ENCODE peak calls at places on chromosomes 16 and 17, in ten cellular contexts. E is heart right ventricle, C is heart left ventricle, T is psoas muscle, M is cardiac muscle cell, G is tibial artery, S is choroid plexus epithelial cell, K is HFF-Myc, V is K562, D is Peyer's patch. Z is an unnamed sample.

GRCh38 chr16:81816351-81816750 is 37.3 kb downstream of the PLCG2 start:
- DNase-seq in G (no peak), T (no peak), M (no peak), V (no peak), K (no peak), C (no peak), D (no peak), E (no peak), S (no peak), Z (no peak)

GRCh38 chr16:88978608-88979346 is 1.8 kb upstream of the CBFA2T3 start:
- DNase-seq in M (no peak), E (no peak), K (no peak), D (peak), C (no peak), V (peak), S (no peak), T (no peak), G (no peak), Z (no peak)

GRCh38 chr17:65987988-65988387 is 203.9 kb downstream of the CEP112 start:
- DNase-seq in V (no peak), T (no peak), D (no peak), M (peak), K (peak), G (no peak), C (no peak), S (peak), E (no peak), Z (peak)

GRCh38 chr16:35140293-35140986 is 1681.0 kb downstream of the TP53TG3F start:
- DNase-seq in C (no peak), E (no peak), V (no peak), S (no peak), M (no peak), T (no peak), G (peak), D (no peak), K (no peak), Z (no peak)

GRCh38 chr16:15790458-15790857 is 66.4 kb downstream of the MYH11 start:
- DNase-seq in C (no peak), V (no peak), D (no peak), T (no peak), K (no peak), E (no peak), G (no peak), S (peak), M (no peak), Z (peak)

GRCh38 chr16:20901441-20902112 is 1.0 kb downstream of the LYRM1 start:
- DNase-seq in V (no peak), T (peak), M (peak), E (peak), D (peak), G (peak), K (no peak), S (peak), C (peak), Z (peak)

GRCh38 chr17:10687497-10687896 is 9.8 kb downstream of the SCO1 start:
- DNase-seq in D (no peak), S (no peak), K (no peak), G (no peak), T (no peak), C (no peak), V (no peak), M (no peak), E (no peak), Z (no peak)

GRCh38 chr16:20812510-20812909 is 6.2 kb downstream of the REXO5 start:
- DNase-seq in K (no peak), D (no peak), E (no peak), S (no peak), C (no peak), M (no peak), V (no peak), G (no peak), T (no peak), Z (no peak)

GRCh38 chr16:72560617-72561016 is 388.7 kb upstream of the PMFBP1 start:
- DNase-seq in S (peak), M (peak), D (no peak), K (no peak), V (no peak), C (no peak), E (no peak), G (no peak), T (no peak), Z (peak)

GRCh38 chr17:21072623-21073278 is 29.9 kb upstream of the USP22 start:
- DNase-seq in M (no peak), C (no peak), K (no peak), G (no peak), V (no peak), S (no peak), T (no peak), E (no peak), D (no peak), Z (no peak)

GRCh38 chr16:52563767-52564611 is 17.0 kb upstream of the TOX3 start:
- DNase-seq in C (no peak), S (no peak), T (no peak), E (no peak), D (no peak), G (no peak), V (no peak), M (no peak), K (no peak), Z (no peak)

GRCh38 chr17:39517224-39517623 is 55.9 kb downstream of the CDK12 start:
- DNase-seq in G (no peak), D (no peak), K (no peak), T (no peak), V (no peak), M (peak), S (peak), E (no peak), C (no peak), Z (no peak)

GRCh38 chr17:32570081-32570396 is 83.2 kb downstream of the CDK5R1 start:
- DNase-seq in S (no peak), M (no peak), C (no peak), G (no peak), T (no peak), V (no peak), E (no peak), D (no peak), K (no peak), Z (no peak)

GRCh38 chr17:38338053-38338452 is 5.7 kb downstream of the GPR179 start:
- DNase-seq in V (no peak), K (no peak), E (no peak), T (no peak), C (no peak), G (no peak), M (no peak), D (no peak), S (no peak), Z (no peak)

GRCh38 chr17:43315369-43315768 is 81.6 kb upstream of the RNU2-1 start:
- DNase-seq in M (no peak), D (no peak), K (no peak), T (no peak), S (no peak), C (no peak), G (no peak), V (no peak), E (no peak), Z (no peak)

GRCh38 chr17:17523001-17523713 is 27.0 kb upstream of the RASD1 start:
- DNase-seq in M (no peak), V (no peak), K (no peak), C (no peak), D (no peak), S (peak), T (peak), G (no peak), E (no peak), Z (no peak)

GRCh38 chr17:62966426-62967110 is 533 bp downstream of the TANC2 start:
- DNase-seq in M (peak), D (peak), E (peak), C (no peak), S (peak), K (no peak), T (peak), V (no peak), G (no peak), Z (peak)

GRCh38 chr17:31857920-31858646 is 961 bp downstream of the COPRS start:
- DNase-seq in C (no peak), G (no peak), E (no peak), T (no peak), V (no peak), S (peak), K (no peak), M (no peak), D (no peak), Z (peak)

GRCh38 chr16:22220714-22221113 is 14.6 kb downstream of the EEF2K start:
- DNase-seq in C (peak), M (no peak), D (no peak), E (peak), T (peak), V (no peak), S (no peak), K (no peak), G (peak), Z (peak)

GRCh38 chr16:840561-841454 is 40.3 kb upstream of the GNG13 start:
- DNase-seq in D (no peak), V (no peak), C (no peak), K (no peak), T (no peak), M (no peak), S (no peak), E (no peak), G (no peak), Z (no peak)

GRCh38 chr17:45265823-45266222 is 3.9 kb upstream of the SPATA32 start:
- DNase-seq in C (no peak), T (peak), G (no peak), K (no peak), M (peak), E (no peak), V (no peak), S (peak), D (no peak), Z (peak)

GRCh38 chr16:57318240-57318970 is 33.9 kb upstream of the PLLP start:
- DNase-seq in D (no peak), C (no peak), E (peak), S (peak), G (no peak), M (no peak), V (peak), K (no peak), T (no peak), Z (no peak)

GRCh38 chr16:88306860-88307545 is 75.8 kb upstream of the ZNF469 start:
- DNase-seq in T (peak), V (no peak), G (no peak), K (peak), M (peak), S (peak), D (no peak), E (no peak), C (no peak), Z (peak)

GRCh38 chr17:78356163-78356713 is 3.6 kb downstream of the SOCS3 start:
- DNase-seq in M (peak), T (no peak), S (peak), E (no peak), G (no peak), V (no peak), K (peak), D (peak), C (no peak), Z (peak)

GRCh38 chr16:47728229-47728628 is 267.1 kb downstream of the PHKB start:
- DNase-seq in D (no peak), T (no peak), G (no peak), S (no peak), K (no peak), M (no peak), C (no peak), V (no peak), E (no peak), Z (no peak)

GRCh38 chr16:87331241-87331801 is 14.1 kb upstream of the C16orf95 start:
- DNase-seq in K (no peak), G (no peak), E (no peak), D (no peak), V (no peak), S (no peak), T (no peak), C (peak), M (no peak), Z (no peak)

GRCh38 chr17:55833311-55833710 is 82.5 kb downstream of the PCTP start:
- DNase-seq in M (peak), D (no peak), E (no peak), S (no peak), K (no peak), V (no peak), G (no peak), C (no peak), T (no peak), Z (peak)

GRCh38 chr16:48067388-48067787 is 88.4 kb downstream of the ABCC12 start:
- DNase-seq in T (no peak), K (no peak), C (no peak), D (no peak), V (no peak), S (no peak), E (no peak), M (no peak), G (no peak), Z (no peak)

GRCh38 chr16:19001788-19002187 is 18.1 kb downstream of the TMC7 start:
- DNase-seq in G (peak), S (no peak), K (peak), E (no peak), V (no peak), T (no peak), C (no peak), M (peak), D (no peak), Z (peak)

GRCh38 chr16:67173808-67174705 is 3.7 kb downstream of the NOL3 start:
- DNase-seq in S (peak), C (peak), G (peak), K (no peak), T (peak), V (no peak), E (peak), M (peak), D (peak), Z (peak)

GRCh38 chr17:66715745-66716156 is 119.2 kb upstream of the CACNG5 start:
- DNase-seq in K (peak), G (no peak), T (no peak), S (peak), D (no peak), C (no peak), E (no peak), V (no peak), M (peak), Z (peak)

GRCh38 chr16:27355610-27356009 is 41.8 kb downstream of the IL4R start:
- DNase-seq in T (peak), M (peak), V (peak), C (peak), G (peak), D (no peak), K (no peak), E (peak), S (peak), Z (peak)

GRCh38 chr16:71917900-71918299 is 22.6 kb downstream of the IST1 start:
- DNase-seq in V (no peak), C (no peak), M (peak), G (no peak), E (no peak), S (peak), D (no peak), T (no peak), K (peak), Z (peak)

GRCh38 chr17:32142857-32143524 is 689 bp downstream of the RHOT1 start:
- DNase-seq in D (peak), T (peak), K (no peak), G (peak), M (peak), C (peak), S (peak), V (peak), E (peak), Z (peak)

GRCh38 chr17:72510454-72511016 is 389.7 kb downstream of the SOX9 start:
- DNase-seq in S (peak), G (no peak), T (no peak), D (no peak), K (no peak), V (no peak), C (no peak), M (peak), E (no peak), Z (no peak)

GRCh38 chr16:48330847-48331204 is 54.4 kb downstream of the SIAH1 start:
- DNase-seq in D (no peak), C (no peak), T (no peak), S (no peak), M (no peak), E (no peak), V (no peak), K (no peak), G (no peak), Z (no peak)

GRCh38 chr16:3389663-3390338 is 11.0 kb downstream of the ZSCAN32 start:
- DNase-seq in M (no peak), C (no peak), E (no peak), S (no peak), T (no peak), K (no peak), D (no peak), V (no peak), G (no peak), Z (no peak)

GRCh38 chr16:3383045-3383448 is 17.8 kb downstream of the ZSCAN32 start:
- DNase-seq in T (no peak), D (no peak), G (no peak), M (no peak), K (no peak), V (no peak), C (no peak), S (no peak), E (no peak), Z (no peak)

DNA sequence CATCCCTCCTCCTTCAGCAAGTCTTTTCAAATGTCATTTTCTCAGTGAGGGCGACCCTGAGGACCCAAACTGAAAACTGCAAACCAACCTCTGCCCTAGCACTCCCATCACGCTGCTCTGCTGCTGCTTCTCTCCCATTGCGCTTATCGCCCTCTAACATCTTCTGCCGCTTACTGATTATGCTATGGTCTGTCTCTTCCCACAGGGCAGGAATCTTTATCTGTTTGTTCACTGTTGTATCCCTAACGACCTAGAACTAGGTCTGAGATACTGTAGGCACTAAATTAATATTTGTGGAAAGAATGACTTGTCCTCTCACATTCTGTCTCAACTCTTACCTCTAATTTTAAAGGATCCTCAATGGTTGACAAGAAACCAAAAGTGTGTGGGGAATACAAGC is 12.5 kb downstream of the ZSCAN32 start:
- DNase-seq in D (no peak), E (no peak), C (no peak), T (no peak), V (peak), K (no peak), M (no peak), G (no peak), S (no peak), Z (no peak)
- TF ChIP-seq CTCF in D (no peak), E (no peak), C (no peak), T (no peak), V (no peak), K (no peak), M (no peak), G (no peak), S (no peak), Z (no peak)

GRCh38 chr17:50868594-50868993 is 2.4 kb upstream of the TOB1 start:
- DNase-seq in S (no peak), G (no peak), E (no peak), C (no peak), V (no peak), M (no peak), K (no peak), T (no peak), D (no peak), Z (no peak)

GRCh38 chr17:50872710-50873424 is 6.7 kb upstream of the TOB1 start:
- DNase-seq in M (peak), D (no peak), K (peak), T (peak), V (no peak), G (peak), C (no peak), E (no peak), S (no peak), Z (peak)

GRCh38 chr17:50871898-50872297 is 5.7 kb upstream of the TOB1 start:
- DNase-seq in G (no peak), M (no peak), T (no peak), D (no peak), E (no peak), K (no peak), C (no peak), V (no peak), S (no peak), Z (no peak)

GRCh38 chr17:50867856-50868438 is 1.8 kb upstream of the TOB1 start:
- DNase-seq in V (peak), C (no peak), G (no peak), T (no peak), D (no peak), E (no peak), M (no peak), K (no peak), S (no peak), Z (no peak)

DNA sequence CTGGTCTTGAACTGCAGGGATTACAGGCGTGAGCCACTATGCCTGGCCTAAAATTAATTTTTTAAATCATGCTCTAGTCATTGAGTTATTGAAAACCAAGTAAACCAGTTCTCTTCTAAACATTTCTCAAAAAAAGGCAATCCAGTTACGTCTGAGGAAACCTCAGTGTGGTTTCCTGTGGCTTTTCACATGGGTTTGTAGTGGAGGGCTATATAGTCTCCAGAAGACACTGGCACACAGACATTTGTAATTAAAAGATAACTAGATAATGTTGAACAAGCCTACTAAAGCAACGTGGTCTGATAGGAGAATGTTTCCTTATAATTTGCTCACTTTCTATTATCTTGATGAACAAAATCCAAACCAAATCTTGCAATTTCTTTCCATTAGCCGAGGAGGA is 5.2 kb upstream of the TOB1 start:
- DNase-seq in G (no peak), V (no peak), E (no peak), K (no peak), M (no peak), D (peak), T (no peak), S (no peak), C (no peak), Z (no peak)
- H3K4me3 ChIP-seq in G (no peak), V (no peak), E (no peak), K (no peak), M (no peak), D (no peak), T (no peak), S (no peak), C (no peak), Z (no peak)

DNA sequence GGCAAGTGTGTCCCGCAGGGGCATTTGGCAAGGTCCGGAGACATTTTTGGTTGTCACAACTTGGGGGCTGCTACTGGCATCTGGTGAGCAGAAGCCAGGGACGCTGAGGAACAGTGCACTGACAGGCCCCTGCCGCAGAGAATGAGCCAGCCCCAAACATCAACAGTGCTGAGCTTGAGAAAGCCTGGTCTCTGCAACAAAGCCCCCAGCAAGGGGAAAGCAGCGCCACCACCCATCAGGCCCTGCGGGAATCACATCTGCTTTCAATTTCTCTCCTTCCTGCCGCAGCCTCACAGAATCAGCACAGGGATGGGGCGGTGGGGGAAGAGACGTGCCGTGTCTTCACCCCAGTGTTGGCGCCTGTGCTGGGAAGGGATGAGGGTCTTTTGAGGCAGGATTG is 14.8 kb upstream of the PRPSAP1 start:
- DNase-seq in S (peak), C (no peak), G (no peak), M (peak), K (peak), T (no peak), D (no peak), V (peak), E (no peak), Z (peak)
- TF ChIP-seq CTCF in S (peak), C (no peak), G (no peak), M (no peak), K (no peak), T (no peak), D (no peak), V (no peak), E (no peak), Z (no peak)

DNA sequence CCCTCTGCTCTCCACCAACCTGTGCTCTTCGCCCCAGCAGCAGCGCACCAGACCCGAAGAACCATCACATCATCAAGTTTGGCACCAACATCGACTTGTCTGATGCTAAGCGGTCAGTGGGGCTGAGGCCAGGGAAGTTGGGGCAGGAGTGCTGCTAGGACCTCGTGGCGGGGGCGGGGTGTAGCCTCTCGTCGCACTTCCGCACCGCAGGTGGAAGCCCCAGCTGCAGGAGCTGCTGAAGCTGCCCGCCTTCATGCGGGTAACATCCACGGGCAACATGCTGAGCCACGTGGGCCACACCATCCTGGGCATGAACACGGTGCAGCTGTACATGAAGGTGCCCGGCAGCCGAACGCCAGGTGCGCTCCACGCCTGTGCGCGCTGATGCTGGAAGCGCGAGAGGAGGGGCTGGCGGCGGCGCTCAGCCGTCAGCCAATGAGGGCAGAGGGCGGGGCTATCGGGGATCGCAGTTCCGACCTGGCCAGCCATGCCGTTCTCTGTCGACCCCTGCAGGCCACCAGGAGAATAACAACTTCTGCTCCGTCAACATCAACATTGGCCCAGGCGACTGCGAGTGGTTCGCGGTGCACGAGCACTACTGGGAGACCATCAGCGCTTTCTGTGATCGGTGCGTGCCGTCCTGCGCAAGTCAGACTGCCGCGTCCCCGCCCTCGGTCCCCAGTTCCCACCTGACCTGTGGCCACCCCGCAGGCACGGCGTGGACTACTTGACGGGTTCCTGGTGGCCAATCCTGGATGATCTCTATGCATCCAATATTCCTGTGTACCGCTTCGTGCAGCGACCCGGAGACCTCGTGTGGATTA is 3.2 kb upstream of the TMEM88 start:
- DNase-seq in E (peak), K (no peak), M (peak), T (peak), V (peak), S (peak), D (peak), C (peak), G (peak), Z (peak)
- H3K4me3 ChIP-seq in E (no peak), K (no peak), M (no peak), T (peak), V (no peak), S (peak), D (peak), C (no peak), G (no peak), Z (no peak)